ENCODE peak calls at places on chromosomes 2 and 18, in five cellular contexts. Z, X, R, O and K are unnamed samples.

GRCh38 chr2:54387592-54387991 is 68.5 kb upstream of the SPTBN1 start:
- DNase-seq in R (no peak), Z (no peak), O (no peak), X (no peak), K (no peak)

GRCh38 chr2:207746131-207746530 is 23.6 kb downstream of the FZD5 start:
- DNase-seq in O (peak), X (no peak), Z (peak), R (peak), K (peak)

GRCh38 chr18:12776821-12777471 is 74.1 kb downstream of the PSMG2 start:
- DNase-seq in Z (no peak), R (no peak), X (no peak), O (peak), K (no peak)

GRCh38 chr2:218295029-218295428 is 2.7 kb upstream of the TMBIM1 start:
- DNase-seq in X (no peak), R (no peak), Z (no peak), O (no peak), K (no peak)

GRCh38 chr2:111905990-111906735 is 7.8 kb downstream of the MERTK start:
- DNase-seq in R (no peak), X (no peak), Z (no peak), O (no peak), K (no peak)

GRCh38 chr2:86671304-86671981 is 47.8 kb upstream of the RNF103 start:
- DNase-seq in X (no peak), O (no peak), Z (peak), R (no peak), K (no peak)

GRCh38 chr2:137999273-137999672 is 35.0 kb downstream of the HNMT start:
- DNase-seq in R (no peak), O (no peak), X (no peak), Z (no peak), K (no peak)

GRCh38 chr2:20991031-20991430 is 52.8 kb downstream of the APOB start:
- DNase-seq in Z (no peak), X (no peak), O (no peak), R (no peak), K (no peak)

GRCh38 chr18:58394607-58395425 is 234.1 kb downstream of the ALPK2 start:
- DNase-seq in R (no peak), X (no peak), O (no peak), Z (no peak), K (no peak)

GRCh38 chr2:217729426-217730058 is 273.3 kb downstream of the TNS1 start:
- DNase-seq in X (no peak), Z (peak), O (no peak), R (no peak), K (no peak)

GRCh38 chr18:8517276-8517675 is 92.0 kb upstream of the RAB12 start:
- DNase-seq in Z (no peak), R (no peak), O (no peak), X (no peak), K (no peak)

GRCh38 chr2:222835142-222835822 is 25.6 kb upstream of the ACSL3 start:
- DNase-seq in R (no peak), O (no peak), X (no peak), Z (no peak), K (no peak)

DNA sequence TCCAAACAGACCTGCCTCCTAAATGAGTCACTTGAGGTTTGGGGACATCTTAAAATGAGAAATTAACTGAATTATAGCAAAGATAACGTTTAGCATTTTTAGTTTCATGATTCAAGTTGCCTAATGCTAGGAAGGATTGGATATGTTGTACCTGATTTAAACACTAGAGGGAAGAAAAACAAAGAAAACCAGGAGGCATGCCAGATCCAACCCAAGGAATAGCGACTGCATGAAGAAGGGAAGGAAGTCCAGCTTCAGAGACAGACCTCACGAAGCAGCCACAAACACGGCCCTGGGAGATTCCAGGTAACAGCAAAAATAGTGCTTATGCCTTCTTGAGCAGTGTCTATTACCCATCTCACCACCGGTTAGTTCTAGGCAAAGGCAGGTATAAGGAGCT is 499.9 kb upstream of the SPHKAP start:
- DNase-seq in X (no peak), O (no peak), R (no peak), Z (no peak), K (no peak)
- H3K27ac ChIP-seq in X (no peak), O (no peak), R (no peak), Z (no peak), K (no peak)

GRCh38 chr2:195560209-195560907 is 96.7 kb upstream of the SLC39A10 start:
- DNase-seq in X (no peak), O (no peak), R (no peak), Z (no peak), K (no peak)
- H3K4me3 ChIP-seq in X (no peak), O (no peak), R (no peak), Z (no peak), K (no peak)

DNA sequence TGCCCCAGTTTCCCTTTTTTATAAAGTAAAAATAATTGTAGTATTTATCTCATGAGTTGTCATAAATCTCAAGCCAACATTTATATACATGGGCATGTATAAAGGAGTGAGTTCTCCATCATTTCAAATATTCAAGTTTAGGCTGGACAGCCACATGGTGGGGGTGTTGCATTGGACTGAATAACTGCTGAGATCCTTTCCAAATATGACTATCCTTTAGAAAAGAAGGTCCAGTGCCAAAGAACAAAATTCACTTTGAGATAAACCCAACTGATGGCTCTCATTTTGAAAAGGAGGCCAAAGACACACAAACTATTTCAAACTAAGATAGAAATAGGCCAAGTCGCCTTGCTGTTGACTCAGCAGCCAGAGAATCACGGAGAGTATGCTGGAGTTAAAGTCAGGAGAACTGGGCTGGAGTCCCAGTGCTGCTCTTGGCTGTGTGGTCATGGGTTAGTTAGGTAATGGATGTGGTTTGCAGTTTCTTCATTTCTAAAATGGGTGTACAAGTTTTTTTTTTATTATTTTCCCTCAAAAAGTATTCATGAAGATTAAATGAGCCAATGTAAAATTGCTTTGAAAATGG is 204.4 kb upstream of the LRATD1 start:
- DNase-seq in R (no peak), O (no peak), Z (peak), X (no peak), K (peak)
- TF ChIP-seq CTCF in R (no peak), O (no peak), Z (peak), X (peak), K (peak)

GRCh38 chr2:70902067-70902442 is 33.6 kb upstream of the ATP6V1B1 start:
- DNase-seq in Z (no peak), O (no peak), X (no peak), R (no peak), K (no peak)
- H3K27ac ChIP-seq in Z (no peak), O (no peak), X (no peak), R (no peak), K (peak)

GRCh38 chr18:22346968-22347611 is 70.6 kb downstream of the CTAGE1 start:
- DNase-seq in R (peak), Z (peak), O (peak), X (no peak), K (no peak)

GRCh38 chr18:22348521-22349316 is 69.0 kb downstream of the CTAGE1 start:
- DNase-seq in X (no peak), R (peak), O (peak), Z (peak), K (no peak)

GRCh38 chr18:22346342-22346967 is 71.3 kb downstream of the CTAGE1 start:
- DNase-seq in Z (peak), X (no peak), R (peak), O (no peak), K (peak)

GRCh38 chr18:22349317-22349898 is 68.3 kb downstream of the CTAGE1 start:
- DNase-seq in X (no peak), R (peak), O (no peak), Z (no peak), K (no peak)

DNA sequence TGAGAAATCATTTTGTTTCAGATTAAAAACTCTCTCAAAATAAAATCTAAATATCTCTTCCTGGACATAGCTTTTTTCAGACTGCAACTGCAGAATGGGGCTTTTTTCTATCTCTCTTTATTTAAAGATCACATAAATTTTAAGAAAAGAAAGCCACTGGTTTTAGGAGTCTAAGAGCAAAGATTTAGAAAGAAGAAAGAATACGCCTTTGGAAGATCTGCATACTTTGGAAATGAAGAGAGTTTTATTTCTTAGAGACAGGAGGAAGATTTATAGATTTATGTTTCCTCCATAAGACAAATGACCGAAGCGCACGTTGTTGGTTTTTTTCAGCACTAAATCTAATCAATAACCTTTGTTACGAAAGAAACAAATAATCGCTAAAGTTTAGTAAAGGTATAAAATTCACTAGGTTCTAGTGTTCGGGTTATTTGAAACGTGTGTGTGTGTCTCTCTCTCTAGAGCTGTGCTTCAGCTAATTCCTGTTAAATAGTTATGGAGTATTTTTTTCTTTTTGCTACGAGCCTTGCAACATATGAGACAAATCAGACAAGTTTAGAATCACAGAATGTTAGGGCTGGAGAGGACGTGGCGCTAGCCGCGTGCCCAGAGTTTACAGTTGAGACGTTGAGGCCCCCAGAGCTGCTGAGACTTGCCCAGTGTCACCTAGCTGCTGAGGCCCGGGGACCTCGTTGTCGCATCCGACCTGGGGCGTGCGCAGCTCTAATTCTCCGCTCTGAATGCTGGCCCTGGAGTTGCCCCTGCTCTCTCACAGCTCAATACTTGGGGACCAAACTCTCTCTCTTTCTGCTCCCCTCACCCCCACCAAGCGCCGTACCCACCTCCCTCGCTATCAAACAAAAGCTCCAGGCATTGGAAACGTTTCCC is 69.8 kb downstream of the CTAGE1 start:
- DNase-seq in Z (no peak), X (no peak), R (peak), O (no peak), K (no peak)
- H3K4me3 ChIP-seq in Z (peak), X (peak), R (peak), O (peak), K (peak)

DNA sequence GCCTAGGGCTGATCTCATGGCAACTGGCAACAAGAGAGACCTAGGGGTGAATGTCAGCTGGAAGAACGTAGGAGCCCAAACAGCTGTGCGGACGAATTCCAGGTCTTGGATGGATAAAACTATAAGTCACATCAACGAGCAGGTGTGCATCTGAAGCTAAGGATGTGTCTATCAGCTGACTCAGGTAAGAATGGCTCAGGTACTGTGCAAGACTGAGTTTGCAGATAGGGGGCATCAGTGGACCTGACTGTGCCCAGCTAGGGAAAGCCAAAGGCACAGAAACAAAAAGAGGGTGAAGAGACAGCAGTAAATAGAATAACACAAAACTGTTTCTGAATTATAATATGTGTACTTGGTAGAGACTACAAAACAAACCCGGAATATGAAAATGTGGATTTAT is 357.3 kb downstream of the ZEB2 start:
- DNase-seq in O (no peak), X (no peak), R (no peak), Z (no peak), K (no peak)
- TF ChIP-seq CTCF in O (peak), X (peak), R (no peak), Z (peak), K (peak)